ENCODE peak calls at places on chromosomes 16 and 17, in seven cellular contexts. One of them, this sample, is unnamed.

GRCh38 chr17:16888413-16889087 is 83.4 kb downstream of the TNFRSF13B start:
- DNase-seq in stimulated activated naive CD4-positive, alpha-beta T cell treated with Interleukin-2 at 50 U/mL for 16 hours: no peak
- DNase-seq in NCI-H187: no peak
- DNase-seq in MV-4-11: no peak
- DNase-seq in HTR-8/SVneo: no peak
- DNase-seq in C1 segment of cervical spinal cord: no peak
- DNase-seq in HCT116: no peak
- DNase-seq in this sample: no peak

GRCh38 chr16:83722501-83723183 is 85.1 kb upstream of the HSBP1 start:
- DNase-seq in stimulated activated naive CD4-positive, alpha-beta T cell treated with Interleukin-2 at 50 U/mL for 16 hours: no peak
- DNase-seq in HCT116: no peak
- DNase-seq in MV-4-11: no peak
- DNase-seq in C1 segment of cervical spinal cord: no peak
- DNase-seq in HTR-8/SVneo: no peak
- DNase-seq in NCI-H187: no peak
- DNase-seq in this sample: no peak

GRCh38 chr17:4206945-4207344 is 56.8 kb downstream of the ANKFY1 start:
- DNase-seq in HTR-8/SVneo: no peak
- DNase-seq in C1 segment of cervical spinal cord: no peak
- DNase-seq in MV-4-11: peak; percentile 87
- DNase-seq in NCI-H187: no peak
- DNase-seq in stimulated activated naive CD4-positive, alpha-beta T cell treated with Interleukin-2 at 50 U/mL for 16 hours: no peak
- DNase-seq in HCT116: no peak
- DNase-seq in this sample: no peak

GRCh38 chr17:4968916-4969550 is 1.4 kb upstream of the SPAG7 start:
- DNase-seq in HCT116: no peak
- DNase-seq in HTR-8/SVneo: no peak
- DNase-seq in C1 segment of cervical spinal cord: no peak
- DNase-seq in NCI-H187: no peak
- DNase-seq in MV-4-11: peak; percentile 85
- DNase-seq in stimulated activated naive CD4-positive, alpha-beta T cell treated with Interleukin-2 at 50 U/mL for 16 hours: peak; percentile 63
- DNase-seq in this sample: no peak

GRCh38 chr17:12070561-12070960 is 49.9 kb downstream of the MAP2K4 start:
- DNase-seq in stimulated activated naive CD4-positive, alpha-beta T cell treated with Interleukin-2 at 50 U/mL for 16 hours: no peak
- DNase-seq in NCI-H187: no peak
- DNase-seq in HTR-8/SVneo: peak; percentile 3
- DNase-seq in MV-4-11: no peak
- DNase-seq in HCT116: no peak
- DNase-seq in C1 segment of cervical spinal cord: no peak
- DNase-seq in this sample: no peak

GRCh38 chr16:78665373-78665772 is 565.9 kb downstream of the WWOX start:
- DNase-seq in C1 segment of cervical spinal cord: no peak
- DNase-seq in NCI-H187: no peak
- DNase-seq in MV-4-11: no peak
- DNase-seq in stimulated activated naive CD4-positive, alpha-beta T cell treated with Interleukin-2 at 50 U/mL for 16 hours: no peak
- DNase-seq in HCT116: no peak
- DNase-seq in HTR-8/SVneo: no peak
- DNase-seq in this sample: no peak

GRCh38 chr16:88686062-88686438 is 257 bp downstream of the SNAI3 start:
- DNase-seq in C1 segment of cervical spinal cord: no peak
- DNase-seq in stimulated activated naive CD4-positive, alpha-beta T cell treated with Interleukin-2 at 50 U/mL for 16 hours: peak; percentile 47
- DNase-seq in MV-4-11: no peak
- DNase-seq in HCT116: no peak
- DNase-seq in NCI-H187: peak; percentile 48
- DNase-seq in HTR-8/SVneo: no peak
- DNase-seq in this sample: peak; percentile 64

GRCh38 chr17:62572488-62573469 is 54.7 kb upstream of the MRC2 start:
- DNase-seq in C1 segment of cervical spinal cord: no peak
- DNase-seq in HCT116: no peak
- DNase-seq in MV-4-11: no peak
- DNase-seq in stimulated activated naive CD4-positive, alpha-beta T cell treated with Interleukin-2 at 50 U/mL for 16 hours: no peak
- DNase-seq in NCI-H187: no peak
- DNase-seq in HTR-8/SVneo: no peak
- DNase-seq in this sample: no peak

GRCh38 chr16:52456368-52456767 is 90.6 kb downstream of the TOX3 start:
- DNase-seq in HTR-8/SVneo: no peak
- DNase-seq in NCI-H187: no peak
- DNase-seq in MV-4-11: no peak
- DNase-seq in stimulated activated naive CD4-positive, alpha-beta T cell treated with Interleukin-2 at 50 U/mL for 16 hours: no peak
- DNase-seq in HCT116: no peak
- DNase-seq in C1 segment of cervical spinal cord: no peak
- DNase-seq in this sample: no peak

GRCh38 chr17:3475812-3476686 is at the start of gene ASPA:
- DNase-seq in C1 segment of cervical spinal cord: no peak
- DNase-seq in stimulated activated naive CD4-positive, alpha-beta T cell treated with Interleukin-2 at 50 U/mL for 16 hours: no peak
- DNase-seq in MV-4-11: no peak
- DNase-seq in HCT116: no peak
- DNase-seq in NCI-H187: no peak
- DNase-seq in HTR-8/SVneo: no peak
- DNase-seq in this sample: no peak

GRCh38 chr16:14378131-14378551 is 251.9 kb downstream of the PARN start:
- DNase-seq in HTR-8/SVneo: no peak
- DNase-seq in NCI-H187: no peak
- DNase-seq in stimulated activated naive CD4-positive, alpha-beta T cell treated with Interleukin-2 at 50 U/mL for 16 hours: no peak
- DNase-seq in HCT116: peak; percentile 77
- DNase-seq in C1 segment of cervical spinal cord: no peak
- DNase-seq in MV-4-11: no peak
- DNase-seq in this sample: no peak

GRCh38 chr16:59412275-59412841 is 678.2 kb upstream of the GOT2 start:
- DNase-seq in HTR-8/SVneo: no peak
- DNase-seq in stimulated activated naive CD4-positive, alpha-beta T cell treated with Interleukin-2 at 50 U/mL for 16 hours: no peak
- DNase-seq in HCT116: no peak
- DNase-seq in NCI-H187: no peak
- DNase-seq in C1 segment of cervical spinal cord: no peak
- DNase-seq in MV-4-11: no peak
- DNase-seq in this sample: no peak

GRCh38 chr16:87854907-87855683 is 14.2 kb downstream of the SLC7A5 start:
- DNase-seq in NCI-H187: no peak
- DNase-seq in HCT116: no peak
- DNase-seq in MV-4-11: no peak
- DNase-seq in C1 segment of cervical spinal cord: no peak
- DNase-seq in stimulated activated naive CD4-positive, alpha-beta T cell treated with Interleukin-2 at 50 U/mL for 16 hours: no peak
- DNase-seq in HTR-8/SVneo: no peak
- DNase-seq in this sample: no peak

GRCh38 chr16:49497466-49497865 is 123.9 kb downstream of the C16orf78 start:
- DNase-seq in HCT116: no peak
- DNase-seq in MV-4-11: no peak
- DNase-seq in HTR-8/SVneo: no peak
- DNase-seq in NCI-H187: no peak
- DNase-seq in C1 segment of cervical spinal cord: no peak
- DNase-seq in stimulated activated naive CD4-positive, alpha-beta T cell treated with Interleukin-2 at 50 U/mL for 16 hours: no peak
- DNase-seq in this sample: no peak

GRCh38 chr17:8563024-8563776 is 67.3 kb downstream of the MYH10 start:
- DNase-seq in stimulated activated naive CD4-positive, alpha-beta T cell treated with Interleukin-2 at 50 U/mL for 16 hours: no peak
- DNase-seq in C1 segment of cervical spinal cord: no peak
- DNase-seq in HTR-8/SVneo: no peak
- DNase-seq in MV-4-11: no peak
- DNase-seq in NCI-H187: no peak
- DNase-seq in HCT116: no peak
- DNase-seq in this sample: no peak

GRCh38 chr17:50356892-50357510 is 11.1 kb downstream of the XYLT2 start:
- DNase-seq in C1 segment of cervical spinal cord: no peak
- DNase-seq in NCI-H187: no peak
- DNase-seq in MV-4-11: no peak
- DNase-seq in HCT116: no peak
- DNase-seq in HTR-8/SVneo: no peak
- DNase-seq in stimulated activated naive CD4-positive, alpha-beta T cell treated with Interleukin-2 at 50 U/mL for 16 hours: no peak
- DNase-seq in this sample: no peak

GRCh38 chr16:82639666-82640336 is 13.0 kb downstream of the CDH13 start:
- DNase-seq in MV-4-11: peak; percentile 7
- DNase-seq in NCI-H187: no peak
- DNase-seq in stimulated activated naive CD4-positive, alpha-beta T cell treated with Interleukin-2 at 50 U/mL for 16 hours: peak; percentile 31
- DNase-seq in HTR-8/SVneo: peak; percentile 49
- DNase-seq in C1 segment of cervical spinal cord: no peak
- DNase-seq in HCT116: peak; percentile 42
- DNase-seq in this sample: peak; percentile 65

GRCh38 chr17:73240561-73240960 is 21.1 kb downstream of the CPSF4L start:
- DNase-seq in MV-4-11: no peak
- DNase-seq in stimulated activated naive CD4-positive, alpha-beta T cell treated with Interleukin-2 at 50 U/mL for 16 hours: no peak
- DNase-seq in C1 segment of cervical spinal cord: no peak
- DNase-seq in NCI-H187: no peak
- DNase-seq in HCT116: no peak
- DNase-seq in HTR-8/SVneo: no peak
- DNase-seq in this sample: no peak

GRCh38 chr17:44079877-44080821 is 9.6 kb downstream of the G6PC3 start:
- DNase-seq in HTR-8/SVneo: no peak
- DNase-seq in MV-4-11: peak; percentile 89
- DNase-seq in NCI-H187: no peak
- DNase-seq in C1 segment of cervical spinal cord: no peak
- DNase-seq in HCT116: no peak
- DNase-seq in stimulated activated naive CD4-positive, alpha-beta T cell treated with Interleukin-2 at 50 U/mL for 16 hours: no peak
- DNase-seq in this sample: no peak

This sample was measured in transverse colon.